ENCODE peak calls at places on chromosomes 1 and 21, in nine cellular contexts. F is NCI-H82; S is RCC 7860; V is caudate nucleus; X is activated CD4-positive, alpha-beta T cell treated with anti-CD3 and anti-CD28 coated beads, Interleukin-2, amount 50 U/mL, for 48 hours; R is stimulated activated naive CD8-positive, alpha-beta T cell treated with anti-CD3 and anti-CD28 coated beads, Interleukin-15, amount 100 ng/mL, for 72 hours; E is H54; K is stimulated activated CD4-positive, alpha-beta T cell treated with anti-CD3 and anti-CD28 coated beads, TNF-alpha, amount 100 ng/mL, for 24 hours; H is HFF-Myc. D is an unnamed sample.

GRCh38 chr1:66947267-66947666 is 22.5 kb downstream of the MIER1 start:
- DNase-seq in X (no peak), H (no peak), V (no peak), F (no peak), K (no peak), S (no peak), E (no peak), R (no peak), D (no peak)

GRCh38 chr1:181101581-181102226 is 13.2 kb downstream of the IER5 start:
- DNase-seq in H (no peak), F (peak; percentile 26), X (no peak), R (no peak), K (no peak), S (no peak), E (peak; percentile 85), V (no peak), D (no peak)

GRCh38 chr1:201226178-201226514 is 35.5 kb downstream of the IGFN1 start:
- DNase-seq in F (no peak), K (no peak), S (no peak), V (peak; percentile 17), X (no peak), E (no peak), R (no peak), H (no peak), D (no peak)

GRCh38 chr1:110425611-110426152 is 18.2 kb upstream of the LAMTOR5 start:
- DNase-seq in R (no peak), X (no peak), S (no peak), E (no peak), F (no peak), H (no peak), K (no peak), V (no peak), D (no peak)

GRCh38 chr1:50105430-50105829 is 3.3 kb upstream of the ELAVL4 start:
- DNase-seq in E (no peak), S (no peak), R (no peak), X (no peak), V (no peak), H (no peak), K (no peak), F (peak; percentile 88), D (no peak)

GRCh38 chr21:46308431-46308830 is 15.2 kb downstream of the C21orf58 start:
- DNase-seq in V (no peak), F (peak; percentile 42), E (no peak), R (no peak), H (no peak), K (no peak), X (no peak), S (no peak), D (no peak)

GRCh38 chr1:202599669-202600431 is 110.4 kb downstream of the SYT2 start:
- DNase-seq in E (peak; percentile 63), R (no peak), F (peak; percentile 85), K (peak; percentile 28), V (peak; percentile 75), X (peak; percentile 41), H (no peak), S (peak; percentile 71), D (no peak)

GRCh38 chr1:70528591-70529333 is 117.7 kb downstream of the CTH start:
- DNase-seq in F (peak; percentile 76), X (no peak), E (no peak), S (no peak), H (peak; percentile 12), R (no peak), K (no peak), V (peak; percentile 3), D (no peak)

GRCh38 chr1:232949636-232950196 is 695 bp upstream of the NTPCR start:
- DNase-seq in H (no peak), V (no peak), R (no peak), F (no peak), S (no peak), E (no peak), X (no peak), K (no peak), D (no peak)

GRCh38 chr1:201020040-201020591 is 3.4 kb downstream of the KIF21B start:
- DNase-seq in S (no peak), V (no peak), F (peak; percentile 98), E (no peak), R (peak; percentile 49), X (no peak), K (no peak), H (no peak), D (no peak)

GRCh38 chr1:15685820-15686219 is 1.7 kb downstream of the PLEKHM2 start:
- DNase-seq in R (no peak), V (no peak), E (no peak), S (no peak), F (no peak), K (no peak), H (no peak), X (no peak), D (no peak)

D was measured in brain pericyte.